ENCODE peak calls at places on chromosomes 6 and 20, in four cellular contexts. One of them, this sample, is unnamed.

GRCh38 chr20:57693002-57693582 is 16.7 kb downstream of the PMEPA1 start:
- DNase-seq in IMR-90: no peak
- DNase-seq in A549: no peak
- DNase-seq in GM12878: no peak
- DNase-seq in this sample: no peak

GRCh38 chr6:24831771-24832718 is 33.3 kb upstream of the ARMH2 start:
- DNase-seq in GM12878: no peak
- DNase-seq in IMR-90: peak; percentile 40
- DNase-seq in A549: no peak
- DNase-seq in this sample: no peak

GRCh38 chr20:45938727-45939438 is 4.4 kb downstream of the PCIF1 start:
- DNase-seq in GM12878: no peak
- DNase-seq in A549: no peak
- DNase-seq in IMR-90: no peak
- DNase-seq in this sample: no peak

GRCh38 chr6:169417101-169417500 is 163.5 kb upstream of the THBS2 start:
- DNase-seq in A549: no peak
- DNase-seq in IMR-90: no peak
- DNase-seq in GM12878: no peak
- DNase-seq in this sample: no peak

GRCh38 chr6:31513456-31514165 is 15.2 kb upstream of the MCCD1 start:
- DNase-seq in GM12878: no peak
- DNase-seq in A549: no peak
- DNase-seq in IMR-90: no peak
- DNase-seq in this sample: no peak

GRCh38 chr6:99603421-99604160 is 3.0 kb upstream of the PRDM13 start:
- DNase-seq in A549: peak; percentile 14
- DNase-seq in GM12878: no peak
- DNase-seq in IMR-90: peak; percentile 8
- DNase-seq in this sample: no peak

GRCh38 chr6:34506718-34507117 is 40.8 kb downstream of the PACSIN1 start:
- DNase-seq in IMR-90: no peak
- DNase-seq in A549: no peak
- DNase-seq in GM12878: no peak
- DNase-seq in this sample: no peak

GRCh38 chr6:148779142-148779562 is 32.3 kb downstream of the UST start:
- DNase-seq in GM12878: no peak
- DNase-seq in IMR-90: peak; percentile 18
- DNase-seq in A549: no peak
- DNase-seq in this sample: no peak

GRCh38 chr6:29602564-29603361 is 17.8 kb downstream of the OR2H2 start:
- DNase-seq in IMR-90: peak; percentile 7
- DNase-seq in GM12878: no peak
- DNase-seq in A549: peak; percentile 27
- DNase-seq in this sample: peak; percentile 48

GRCh38 chr20:14445310-14445709 is 107.9 kb upstream of the FLRT3 start:
- DNase-seq in A549: no peak
- DNase-seq in GM12878: no peak
- DNase-seq in IMR-90: peak; percentile 88
- DNase-seq in this sample: no peak

GRCh38 chr20:35743693-35744491 is 1.8 kb upstream of the RBM39 start:
- DNase-seq in A549: peak; percentile 54
- DNase-seq in GM12878: no peak
- DNase-seq in IMR-90: peak; percentile 31
- DNase-seq in this sample: no peak

GRCh38 chr6:25717856-25718740 is 36.4 kb upstream of the SLC17A4 start:
- DNase-seq in IMR-90: peak; percentile 6
- DNase-seq in A549: peak; percentile 19
- DNase-seq in GM12878: no peak
- DNase-seq in this sample: peak; percentile 20

GRCh38 chr20:63242736-63243135 is 7.0 kb downstream of the BIRC7 start:
- DNase-seq in IMR-90: no peak
- DNase-seq in GM12878: no peak
- DNase-seq in A549: no peak
- DNase-seq in this sample: no peak

GRCh38 chr6:163260111-163260895 is 154.2 kb upstream of the QKI start:
- DNase-seq in A549: no peak
- DNase-seq in GM12878: no peak
- DNase-seq in IMR-90: no peak
- DNase-seq in this sample: no peak

GRCh38 chr6:77447254-77447653 is 16.0 kb downstream of the HTR1B start:
- DNase-seq in IMR-90: peak; percentile 87
- DNase-seq in A549: no peak
- DNase-seq in GM12878: no peak
- DNase-seq in this sample: no peak

GRCh38 chr6:25172819-25173218 is 106.4 kb upstream of the CARMIL1 start:
- DNase-seq in IMR-90: peak; percentile 92
- DNase-seq in GM12878: no peak
- DNase-seq in A549: peak; percentile 13
- DNase-seq in this sample: no peak

GRCh38 chr6:170172825-170173231 is 118.0 kb downstream of the DLL1 start:
- DNase-seq in GM12878: no peak
- DNase-seq in IMR-90: no peak
- DNase-seq in A549: no peak
- DNase-seq in this sample: no peak

GRCh38 chr20:18692453-18692852 is 104.6 kb downstream of the DTD1 start:
- DNase-seq in GM12878: no peak
- DNase-seq in A549: peak; percentile 23
- DNase-seq in IMR-90: peak; percentile 3
- DNase-seq in this sample: no peak
- TF ChIP-seq BHLHE40 in GM12878: no peak
- TF ChIP-seq BHLHE40 in A549: no peak
- TF ChIP-seq BHLHE40 in IMR-90: no peak
- TF ChIP-seq BHLHE40 in this sample: no peak

GRCh38 chr6:112717856-112718255 is 370.7 kb downstream of the RFPL4B start:
- DNase-seq in GM12878: no peak
- DNase-seq in IMR-90: no peak
- DNase-seq in A549: no peak
- DNase-seq in this sample: no peak

DNA sequence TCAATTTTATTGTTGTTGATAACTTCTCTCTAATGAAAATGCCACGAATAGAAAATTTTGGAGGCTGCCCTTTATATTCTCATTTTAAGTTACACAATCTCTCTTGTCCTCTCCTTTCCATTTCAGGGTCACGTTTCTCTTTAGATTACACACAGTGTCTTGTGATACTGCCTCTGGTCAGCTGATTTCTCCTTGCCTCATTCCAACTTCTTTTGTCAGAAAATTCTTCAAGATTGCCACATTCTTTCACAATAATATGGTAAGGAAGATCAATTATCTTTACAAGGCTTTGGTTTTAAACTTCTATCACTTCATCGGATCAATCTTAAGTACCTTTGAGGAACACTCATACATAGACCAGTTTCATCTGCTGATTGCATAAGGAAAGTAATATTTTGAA is 370.3 kb downstream of the RFPL4B start:
- DNase-seq in GM12878: no peak
- DNase-seq in A549: no peak
- DNase-seq in IMR-90: peak; percentile 39
- DNase-seq in this sample: no peak
- TF ChIP-seq BHLHE40 in GM12878: no peak
- TF ChIP-seq BHLHE40 in A549: no peak
- TF ChIP-seq BHLHE40 in IMR-90: no peak
- TF ChIP-seq BHLHE40 in this sample: no peak

GRCh38 chr6:157429248-157429647 is 48.3 kb downstream of the ZDHHC14 start:
- DNase-seq in A549: no peak
- DNase-seq in IMR-90: no peak
- DNase-seq in GM12878: no peak
- DNase-seq in this sample: no peak
- TF ChIP-seq BHLHE40 in A549: no peak
- TF ChIP-seq BHLHE40 in IMR-90: no peak
- TF ChIP-seq BHLHE40 in GM12878: no peak
- TF ChIP-seq BHLHE40 in this sample: no peak

GRCh38 chr6:71333700-71334099 is 45.1 kb downstream of the OGFRL1 start:
- DNase-seq in GM12878: no peak
- DNase-seq in A549: peak; percentile 65
- DNase-seq in IMR-90: peak; percentile 94
- DNase-seq in this sample: no peak
- TF ChIP-seq BHLHE40 in GM12878: no peak
- TF ChIP-seq BHLHE40 in A549: no peak
- TF ChIP-seq BHLHE40 in IMR-90: peak; percentile 36
- TF ChIP-seq BHLHE40 in this sample: no peak

GRCh38 chr6:39208233-39208720 is 21.0 kb downstream of the KCNK5 start:
- DNase-seq in A549: no peak
- DNase-seq in IMR-90: no peak
- DNase-seq in GM12878: no peak
- DNase-seq in this sample: no peak

GRCh38 chr6:39209360-39209811 is 19.9 kb downstream of the KCNK5 start:
- DNase-seq in A549: peak; percentile 6
- DNase-seq in IMR-90: no peak
- DNase-seq in GM12878: no peak
- DNase-seq in this sample: no peak

GRCh38 chr6:39211183-39211582 is 18.1 kb downstream of the KCNK5 start:
- DNase-seq in A549: no peak
- DNase-seq in GM12878: no peak
- DNase-seq in IMR-90: no peak
- DNase-seq in this sample: no peak

GRCh38 chr6:39210437-39210836 is 18.8 kb downstream of the KCNK5 start:
- DNase-seq in IMR-90: no peak
- DNase-seq in A549: no peak
- DNase-seq in GM12878: no peak
- DNase-seq in this sample: no peak

GRCh38 chr6:39209908-39210307 is 19.4 kb downstream of the KCNK5 start:
- DNase-seq in GM12878: no peak
- DNase-seq in A549: no peak
- DNase-seq in IMR-90: no peak
- DNase-seq in this sample: no peak
- TF ChIP-seq BHLHE40 in GM12878: no peak
- TF ChIP-seq BHLHE40 in A549: no peak
- TF ChIP-seq BHLHE40 in IMR-90: no peak
- TF ChIP-seq BHLHE40 in this sample: no peak

GRCh38 chr20:4120921-4121321 is 105.6 kb upstream of the RNF24 start:
- DNase-seq in IMR-90: no peak
- DNase-seq in A549: no peak
- DNase-seq in GM12878: no peak
- DNase-seq in this sample: no peak

GRCh38 chr20:4122931-4123330 is 107.6 kb upstream of the RNF24 start:
- DNase-seq in GM12878: no peak
- DNase-seq in A549: no peak
- DNase-seq in IMR-90: no peak
- DNase-seq in this sample: no peak

GRCh38 chr20:4117867-4118266 is 102.5 kb upstream of the RNF24 start:
- DNase-seq in GM12878: no peak
- DNase-seq in A549: no peak
- DNase-seq in IMR-90: no peak
- DNase-seq in this sample: no peak

GRCh38 chr20:4117341-4117740 is 102.0 kb upstream of the RNF24 start:
- DNase-seq in IMR-90: no peak
- DNase-seq in GM12878: no peak
- DNase-seq in A549: no peak
- DNase-seq in this sample: no peak

DNA sequence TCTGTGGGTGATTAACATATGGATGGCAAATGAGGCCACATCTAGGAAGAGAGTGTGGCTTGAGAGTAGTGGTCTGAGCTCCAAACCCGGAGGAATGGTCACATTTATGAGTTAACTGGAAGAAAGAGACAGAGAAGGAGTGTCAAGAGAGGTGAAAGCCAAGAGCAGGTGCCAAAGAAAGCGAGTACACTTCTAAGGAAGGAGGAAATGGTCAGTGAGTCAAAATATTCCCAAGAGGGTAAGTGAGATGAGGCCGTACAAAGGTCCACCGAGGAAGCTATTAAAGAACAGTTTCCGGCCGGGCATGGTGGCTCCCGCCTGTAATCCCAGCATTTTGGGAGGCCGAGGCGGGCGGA is 104.5 kb upstream of the RNF24 start:
- DNase-seq in A549: no peak
- DNase-seq in GM12878: no peak
- DNase-seq in IMR-90: no peak
- DNase-seq in this sample: no peak
- TF ChIP-seq BHLHE40 in A549: no peak
- TF ChIP-seq BHLHE40 in GM12878: no peak
- TF ChIP-seq BHLHE40 in IMR-90: no peak
- TF ChIP-seq BHLHE40 in this sample: no peak

DNA sequence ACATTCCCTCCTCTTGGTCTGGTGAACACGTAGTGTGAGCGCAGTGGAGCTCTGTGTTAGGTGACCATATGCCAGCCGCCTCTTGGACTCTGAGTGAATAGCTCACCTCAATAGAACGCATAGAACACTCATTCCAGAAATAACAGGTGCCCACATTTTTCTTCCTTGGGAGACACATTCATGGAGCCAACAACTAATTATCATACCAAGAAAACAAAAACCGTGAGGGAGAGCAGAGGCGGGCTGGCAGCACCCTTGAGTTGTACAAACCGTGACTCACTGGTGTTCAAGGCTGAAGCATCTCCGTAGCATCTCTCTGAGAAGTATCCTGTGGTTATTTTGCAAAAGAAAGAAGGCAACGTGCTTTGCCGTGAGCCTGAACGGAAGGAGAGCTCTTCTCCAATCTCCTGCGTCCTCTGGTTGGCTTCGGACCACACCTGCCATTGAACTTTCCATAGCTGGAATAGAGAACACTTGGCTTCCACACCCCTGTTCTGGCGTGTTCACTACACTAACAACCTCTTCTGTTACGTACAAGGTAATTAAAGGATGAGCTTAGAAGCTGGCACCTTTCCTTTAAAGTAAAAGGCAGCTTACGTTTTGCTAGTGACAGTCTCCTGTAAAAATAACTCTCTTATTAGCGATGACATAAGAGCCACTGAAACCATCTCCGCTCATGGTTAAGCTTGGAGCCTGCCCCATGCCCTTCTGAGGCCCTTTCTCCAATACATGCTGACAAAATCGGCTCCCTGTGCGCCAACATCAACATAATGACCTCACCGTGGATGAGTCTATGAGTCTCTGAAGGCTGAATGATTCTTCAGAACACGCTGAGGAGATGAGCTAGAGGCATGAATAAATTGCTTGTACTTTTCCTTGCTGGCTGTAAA is 30.2 kb upstream of the SGK1 start:
- DNase-seq in IMR-90: peak; percentile 96
- DNase-seq in GM12878: no peak
- DNase-seq in A549: no peak
- DNase-seq in this sample: no peak
- TF ChIP-seq BHLHE40 in IMR-90: no peak
- TF ChIP-seq BHLHE40 in GM12878: no peak
- TF ChIP-seq BHLHE40 in A549: no peak
- TF ChIP-seq BHLHE40 in this sample: no peak